ENCODE peak calls at places on chromosomes 12 and 14, in four cellular contexts. B is GM23338, Y is OCI-LY7, C is fibroblast of lung. T is an unnamed sample.

GRCh38 chr14:32639208-32639607 is 299.5 kb upstream of the NPAS3 start:
- DNase-seq in B (no peak), Y (no peak), C (no peak), T (no peak)

GRCh38 chr14:101252443-101253214 is 308.7 kb upstream of the DIO3 start:
- DNase-seq in B (no peak), Y (no peak), C (no peak), T (no peak)

GRCh38 chr12:112916270-112916669 is 9.5 kb downstream of the OAS1 start:
- DNase-seq in B (no peak), Y (no peak), C (no peak), T (no peak)

GRCh38 chr12:128338344-128338743 is 71.4 kb downstream of the TMEM132C start:
- DNase-seq in B (peak), Y (no peak), C (no peak), T (no peak)

GRCh38 chr14:68690106-68690960 is 102.5 kb downstream of the ZFP36L1 start:
- DNase-seq in B (no peak), Y (no peak), C (peak), T (no peak)

GRCh38 chr14:33068626-33069025 is 129.9 kb downstream of the NPAS3 start:
- DNase-seq in B (no peak), Y (no peak), C (peak), T (no peak)

GRCh38 chr12:71014180-71014785 is 93.7 kb upstream of the PTPRR start:
- DNase-seq in B (peak), Y (no peak), C (peak), T (peak)

GRCh38 chr14:43651896-43652295 is 855.2 kb downstream of the FSCB start:
- DNase-seq in B (no peak), Y (no peak), C (no peak), T (no peak)

GRCh38 chr12:116492703-116493324 is 66.4 kb upstream of the MAP1LC3B2 start:
- DNase-seq in B (peak), Y (no peak), C (peak), T (no peak)

GRCh38 chr12:10320643-10321042 is 13.0 kb downstream of the KLRD1 start:
- DNase-seq in B (no peak), Y (no peak), C (no peak), T (no peak)

GRCh38 chr12:12999276-12999958 is 648 bp downstream of the HEBP1 start:
- DNase-seq in B (peak), Y (no peak), C (peak), T (no peak)

GRCh38 chr14:91744068-91744480 is 12.2 kb upstream of the CATSPERB start:
- DNase-seq in B (no peak), Y (no peak), C (no peak), T (no peak)

GRCh38 chr14:58071341-58071740 is 80.7 kb downstream of the ARMH4 start:
- DNase-seq in B (no peak), Y (no peak), C (peak), T (no peak)

GRCh38 chr12:102484732-102485069 is 4.3 kb upstream of the IGF1 start:
- DNase-seq in B (no peak), Y (no peak), C (no peak), T (no peak)

GRCh38 chr12:93507151-93507550 is 39.8 kb downstream of the MRPL42 start:
- DNase-seq in B (no peak), Y (no peak), C (no peak), T (no peak)

GRCh38 chr14:23831591-23831990 is 122.0 kb upstream of the DHRS4 start:
- DNase-seq in B (no peak), Y (no peak), C (no peak), T (no peak)

GRCh38 chr14:54105898-54106297 is 149.3 kb upstream of the BMP4 start:
- DNase-seq in B (no peak), Y (no peak), C (no peak), T (no peak)

GRCh38 chr12:52521175-52521574 is 981 bp upstream of the KRT5 start:
- DNase-seq in B (no peak), Y (no peak), C (peak), T (no peak)

GRCh38 chr12:20731274-20731673 is 36.1 kb downstream of the SLCO1C1 start:
- DNase-seq in B (no peak), Y (no peak), C (no peak), T (no peak)

GRCh38 chr14:34797747-34798583 is 77.2 kb downstream of the BAZ1A start:
- DNase-seq in B (peak), Y (no peak), C (no peak), T (no peak)

GRCh38 chr12:7571253-7571652 is 67.7 kb upstream of the CD163 start:
- DNase-seq in B (no peak), Y (no peak), C (no peak), T (no peak)

GRCh38 chr12:67911293-67911637 is 78.0 kb upstream of the IFNG-AS1 start:
- DNase-seq in B (no peak), Y (no peak), C (peak), T (no peak)
- H2AFZ ChIP-seq in B (no peak), Y (no peak), C (no peak), T (no peak)

GRCh38 chr12:110028323-110028722 is 20.0 kb downstream of the C12orf76 start:
- DNase-seq in B (peak), Y (no peak), C (no peak), T (no peak)

GRCh38 chr12:110020956-110021355 is 21.7 kb downstream of the ANKRD13A start:
- DNase-seq in B (no peak), Y (no peak), C (no peak), T (no peak)

GRCh38 chr12:110023634-110024023 is 24.4 kb downstream of the ANKRD13A start:
- DNase-seq in B (no peak), Y (no peak), C (no peak), T (no peak)

GRCh38 chr12:110022980-110023633 is 23.9 kb downstream of the ANKRD13A start:
- DNase-seq in B (peak), Y (no peak), C (peak), T (no peak)
- H3K27ac ChIP-seq in B (peak), Y (no peak), C (peak), T (peak)

GRCh38 chr12:68972570-68972969 is 39.6 kb upstream of the CPM start:
- DNase-seq in B (no peak), Y (no peak), C (no peak), T (no peak)
- H2AFZ ChIP-seq in B (no peak), Y (no peak), C (peak), T (no peak)

GRCh38 chr14:50792058-50792477 is 38.9 kb downstream of the NIN start:
- DNase-seq in B (no peak), Y (peak), C (no peak), T (peak)
- H3K27ac ChIP-seq in B (no peak), Y (peak), C (no peak), T (peak)

GRCh38 chr12:32047357-32047828 is 59.3 kb upstream of the BICD1 start:
- DNase-seq in B (no peak), Y (no peak), C (no peak), T (no peak)
- H2AFZ ChIP-seq in B (peak), Y (peak), C (no peak), T (no peak)

GRCh38 chr12:92365333-92365732 is 219.7 kb upstream of the BTG1 start:
- DNase-seq in B (no peak), Y (peak), C (no peak), T (peak)

GRCh38 chr12:92365836-92366235 is 220.2 kb upstream of the BTG1 start:
- DNase-seq in B (no peak), Y (no peak), C (no peak), T (no peak)

GRCh38 chr12:92362785-92363184 is 217.1 kb upstream of the BTG1 start:
- DNase-seq in B (no peak), Y (peak), C (no peak), T (no peak)

GRCh38 chr12:92362109-92362508 is 216.5 kb upstream of the BTG1 start:
- DNase-seq in B (no peak), Y (no peak), C (no peak), T (no peak)

DNA sequence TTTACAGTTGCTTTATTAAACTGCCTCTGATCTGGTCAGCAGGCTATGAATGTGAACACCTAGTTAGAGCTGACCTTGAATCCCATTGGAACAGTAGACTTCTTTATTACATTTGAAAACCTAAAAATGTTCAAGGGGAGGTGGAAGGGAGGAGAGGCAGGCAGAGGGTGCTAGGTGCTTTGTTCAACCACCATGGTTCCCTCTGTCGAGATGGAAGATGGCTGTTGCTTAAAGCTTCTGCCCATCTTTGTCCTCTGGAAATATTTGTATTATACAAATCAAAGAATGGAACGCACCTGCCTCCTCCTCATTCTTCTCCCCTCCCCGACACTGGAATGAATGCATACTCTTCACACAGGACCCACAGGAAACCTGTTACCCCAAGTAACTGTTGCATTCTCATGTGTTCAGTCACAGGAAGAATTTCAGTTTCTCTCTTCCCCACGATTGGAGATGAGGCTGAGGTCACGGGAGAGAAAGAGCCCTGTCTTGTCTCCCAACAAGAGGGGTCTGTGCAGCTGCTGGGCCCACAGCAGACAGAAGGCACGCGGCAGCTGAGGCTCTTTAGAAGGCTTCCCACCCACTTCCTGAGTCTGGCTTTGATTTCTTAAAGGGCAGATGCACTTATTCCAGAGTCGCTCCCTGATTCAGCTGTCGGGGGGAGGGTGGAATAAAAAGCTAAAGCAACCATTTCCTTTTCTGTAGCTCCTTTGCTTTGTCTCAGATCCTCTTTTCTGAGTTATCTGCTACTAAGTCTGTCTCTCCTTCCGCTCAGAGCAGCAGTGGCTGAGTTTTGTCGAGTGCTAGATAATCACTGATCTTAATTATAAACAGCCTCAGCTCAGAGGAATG is 217.9 kb upstream of the BTG1 start:
- DNase-seq in B (peak), Y (peak), C (peak), T (peak)
- H3K27ac ChIP-seq in B (no peak), Y (peak), C (no peak), T (peak)

GRCh38 chr12:97275261-97276197 is 187.1 kb upstream of the RMST start:
- DNase-seq in B (peak), Y (no peak), C (peak), T (peak)
- H2AFZ ChIP-seq in B (peak), Y (no peak), C (no peak), T (peak)